ENCODE peak calls at places on chromosomes 7 and 10, in ten cellular contexts. Y is neural progenitor cell, R is colonic mucosa, C is progenitor cell of endocrine pancreas, G is A549, U is AG10803, H is left lung, Z is lung, O is OCI-LY7, D is MCF 10A. F is an unnamed sample.

GRCh38 chr7:15174470-15174869 is 271.9 kb upstream of the DGKB start:
- DNase-seq in Y (no peak), R (no peak), C (no peak), G (no peak), U (no peak), H (no peak), Z (no peak), O (no peak), D (no peak), F (no peak)

GRCh38 chr10:84837041-84837766 is 508.8 kb downstream of the CCSER2 start:
- DNase-seq in Y (no peak), R (no peak), C (peak; percentile 30), G (no peak), U (no peak), H (no peak), Z (no peak), O (no peak), D (no peak), F (no peak)

GRCh38 chr7:77326131-77326530 is 90.0 kb downstream of the GSAP start:
- DNase-seq in Y (no peak), R (no peak), C (no peak), G (no peak), U (no peak), H (no peak), Z (no peak), O (no peak), D (peak; percentile 44), F (no peak)

GRCh38 chr10:6037422-6037821 is 24.7 kb downstream of the IL2RA start:
- DNase-seq in Y (no peak), R (peak; percentile 8), C (no peak), G (no peak), U (no peak), H (no peak), Z (peak; percentile 17), O (peak; percentile 51), D (no peak), F (no peak)

GRCh38 chr10:132533571-132534260 is 3.9 kb upstream of the INPP5A start:
- DNase-seq in Y (no peak), R (no peak), C (no peak), G (no peak), U (no peak), H (peak; percentile 29), Z (no peak), O (no peak), D (no peak), F (no peak)

GRCh38 chr10:112360308-112361270 is 13.3 kb upstream of the ACSL5 start:
- DNase-seq in Y (no peak), R (peak; percentile 85), C (no peak), G (no peak), U (peak; percentile 67), H (peak; percentile 56), Z (peak; percentile 74), O (no peak), D (peak; percentile 94), F (no peak)

GRCh38 chr10:114308470-114309110 is 69.5 kb downstream of the VWA2 start:
- DNase-seq in Y (no peak), R (no peak), C (no peak), G (no peak), U (no peak), H (no peak), Z (no peak), O (no peak), D (no peak), F (no peak)

GRCh38 chr10:103745264-103746247 is 109.8 kb downstream of the SH3PXD2A start:
- DNase-seq in Y (no peak), R (peak; percentile 47), C (no peak), G (no peak), U (no peak), H (no peak), Z (no peak), O (peak; percentile 83), D (peak; percentile 93), F (no peak)

GRCh38 chr10:70753841-70754621 is 31.1 kb downstream of the TBATA start:
- DNase-seq in Y (no peak), R (no peak), C (no peak), G (no peak), U (peak; percentile 72), H (no peak), Z (no peak), O (no peak), D (no peak), F (no peak)

GRCh38 chr7:114180556-114181266 is 233.9 kb upstream of the FOXP2 start:
- DNase-seq in Y (no peak), R (no peak), C (no peak), G (no peak), U (no peak), H (no peak), Z (no peak), O (no peak), D (no peak), F (no peak)

GRCh38 chr10:70742537-70743429 is 42.4 kb downstream of the TBATA start:
- DNase-seq in Y (no peak), R (peak; percentile 37), C (no peak), G (no peak), U (peak; percentile 84), H (peak; percentile 71), Z (no peak), O (no peak), D (no peak), F (no peak)

GRCh38 chr10:3889961-3890522 is 105.0 kb upstream of the KLF6 start:
- DNase-seq in Y (no peak), R (no peak), C (no peak), G (peak; percentile 30), U (peak; percentile 74), H (no peak), Z (no peak), O (no peak), D (peak; percentile 40), F (no peak)

GRCh38 chr7:23062452-23062851 is 43.1 kb upstream of the KLHL7 start:
- DNase-seq in Y (no peak), R (no peak), C (no peak), G (no peak), U (no peak), H (no peak), Z (no peak), O (no peak), D (peak; percentile 83), F (no peak)

GRCh38 chr7:36916619-36917018 is 192.3 kb upstream of the AOAH start:
- DNase-seq in Y (no peak), R (no peak), C (no peak), G (no peak), U (no peak), H (no peak), Z (no peak), O (no peak), D (no peak), F (no peak)

GRCh38 chr7:115585015-115585655 is 445.4 kb downstream of the TFEC start:
- DNase-seq in Y (no peak), R (no peak), C (no peak), G (no peak), U (no peak), H (no peak), Z (no peak), O (no peak), D (peak; percentile 51), F (no peak)

GRCh38 chr7:86958380-86958779 is 101.1 kb downstream of the ELAPOR2 start:
- DNase-seq in Y (no peak), R (peak; percentile 43), C (no peak), G (no peak), U (no peak), H (no peak), Z (no peak), O (no peak), D (no peak), F (no peak)

GRCh38 chr10:12875100-12875499 is 126.4 kb downstream of the CCDC3 start:
- DNase-seq in Y (no peak), R (no peak), C (no peak), G (no peak), U (no peak), H (no peak), Z (no peak), O (no peak), D (no peak), F (no peak)

GRCh38 chr10:58651040-58651439 is 138.4 kb downstream of the BICC1 start:
- DNase-seq in Y (no peak), R (no peak), C (no peak), G (no peak), U (peak; percentile 91), H (no peak), Z (no peak), O (no peak), D (peak; percentile 66), F (no peak)

GRCh38 chr7:102974366-102975236 is 61.8 kb downstream of the LRRC17 start:
- DNase-seq in Y (no peak), R (no peak), C (no peak), G (no peak), U (no peak), H (no peak), Z (no peak), O (no peak), D (no peak), F (no peak)
- TF ChIP-seq CTCF in Y (peak; percentile 14), R (no peak), C (no peak), G (no peak), U (peak; percentile 28), H (no peak), Z (no peak), O (peak; percentile 24), D (no peak), F (no peak)

GRCh38 chr7:92740134-92740533 is 96.2 kb downstream of the CDK6 start:
- DNase-seq in Y (no peak), R (no peak), C (no peak), G (no peak), U (peak; percentile 30), H (no peak), Z (no peak), O (no peak), D (no peak), F (no peak)
- TF ChIP-seq CTCF in Y (no peak), R (no peak), C (no peak), G (no peak), U (no peak), H (no peak), Z (no peak), O (no peak), D (no peak), F (no peak)

GRCh38 chr7:141754939-141755338 is 9.0 kb upstream of the TAS2R3 start:
- DNase-seq in Y (peak; percentile 61), R (no peak), C (no peak), G (no peak), U (peak; percentile 9), H (no peak), Z (no peak), O (peak; percentile 42), D (peak; percentile 53), F (no peak)
- TF ChIP-seq CTCF in Y (peak; percentile 60), R (no peak), C (peak; percentile 35), G (peak; percentile 15), U (peak; percentile 45), H (no peak), Z (peak; percentile 2), O (peak; percentile 71), D (peak; percentile 39), F (peak; percentile 65)

DNA sequence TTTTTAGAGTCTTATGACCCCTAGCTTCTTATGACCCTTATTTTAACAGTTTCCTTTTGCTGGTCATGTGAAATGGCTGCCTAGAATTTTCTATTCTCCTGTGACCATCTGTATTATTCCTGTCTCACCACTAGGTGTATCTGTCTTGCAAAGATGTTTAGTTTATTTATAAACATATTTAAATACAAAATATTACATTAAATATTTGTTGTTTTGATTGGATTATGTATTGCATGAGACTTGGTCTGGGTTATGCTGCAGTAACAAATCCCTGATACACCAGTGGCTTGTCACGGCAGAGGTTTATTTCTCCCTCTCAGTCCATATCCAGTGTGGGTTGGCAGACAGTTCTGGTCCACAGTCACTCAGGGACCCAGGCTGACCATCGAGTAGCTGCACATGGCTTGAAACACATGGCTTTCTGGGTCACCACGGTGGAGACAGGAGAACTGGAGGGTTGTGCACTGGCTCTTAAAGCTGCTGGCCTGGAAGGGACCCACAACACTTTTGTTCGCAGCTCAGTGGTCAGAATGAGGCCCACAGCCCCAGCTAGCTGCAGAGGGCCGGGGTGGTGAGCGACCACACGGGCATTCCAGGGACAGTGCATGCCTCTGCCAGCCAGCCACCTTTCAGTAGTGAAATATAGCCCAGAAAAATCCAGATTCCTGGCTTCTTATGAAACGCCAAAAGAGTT is 7.4 kb downstream of the RASSF4 start:
- DNase-seq in Y (no peak), R (peak; percentile 16), C (no peak), G (no peak), U (no peak), H (no peak), Z (no peak), O (peak; percentile 23), D (no peak), F (no peak)
- TF ChIP-seq CTCF in Y (peak; percentile 34), R (peak; percentile 11), C (peak; percentile 40), G (peak; percentile 6), U (peak; percentile 23), H (no peak), Z (no peak), O (peak; percentile 60), D (peak; percentile 17), F (peak; percentile 66)